ENCODE peak calls at places on chromosome 19, in five cellular contexts. X, A, L, K and J are unnamed samples.

GRCh38 chr19:29478578-29479565 is 46.9 kb upstream of the VSTM2B start:
- DNase-seq in K (no peak), X (no peak), A (no peak), L (no peak), J (no peak)

GRCh38 chr19:39154084-39154625 is 28.6 kb downstream of the PAK4 start:
- DNase-seq in A (no peak), K (no peak), L (no peak), X (no peak), J (no peak)

GRCh38 chr19:3867971-3868769 is 668 bp downstream of the ZFR2 start:
- DNase-seq in A (no peak), X (peak; percentile 62), K (no peak), L (no peak), J (no peak)

GRCh38 chr19:40686882-40687524 is 3.4 kb downstream of the NUMBL start:
- DNase-seq in X (peak; percentile 66), L (no peak), A (no peak), K (no peak), J (no peak)

GRCh38 chr19:709196-709964 is 645 bp downstream of the PALM start:
- DNase-seq in L (no peak), A (no peak), X (peak; percentile 62), K (no peak), J (no peak)

GRCh38 chr19:12230751-12231733 is 63.6 kb downstream of the ZNF44 start:
- DNase-seq in K (no peak), A (no peak), X (no peak), L (no peak), J (no peak)

GRCh38 chr19:43711751-43712355 is 4.0 kb upstream of the IRGC start:
- DNase-seq in L (no peak), A (no peak), X (no peak), K (no peak), J (no peak)

GRCh38 chr19:49893135-49893534 is 3.6 kb downstream of the IL4I1 start:
- DNase-seq in L (no peak), K (no peak), X (no peak), A (no peak), J (no peak)

GRCh38 chr19:7194566-7194965 is 99.6 kb downstream of the INSR start:
- DNase-seq in K (no peak), A (no peak), X (no peak), L (no peak), J (no peak)

GRCh38 chr19:47075179-47075811 is 26.9 kb upstream of the TMEM160 start:
- DNase-seq in X (peak; percentile 72), A (no peak), L (no peak), K (no peak), J (no peak)

GRCh38 chr19:40603719-40604646 is 2.8 kb downstream of the LTBP4 start:
- DNase-seq in K (peak; percentile 96), X (peak; percentile 100), L (peak; percentile 96), A (peak; percentile 88), J (peak; percentile 91)

GRCh38 chr19:11115895-11116446 is 26.7 kb downstream of the LDLR start:
- DNase-seq in A (no peak), L (no peak), K (no peak), X (peak; percentile 78), J (no peak)

GRCh38 chr19:12092065-12092867 is 27.7 kb downstream of the ZNF844 start:
- DNase-seq in A (peak; percentile 50), X (peak; percentile 98), K (no peak), L (peak; percentile 89), J (no peak)

GRCh38 chr19:31894451-31894850 is 451.0 kb upstream of the ZNF507 start:
- DNase-seq in A (no peak), X (no peak), L (no peak), K (no peak), J (no peak)

GRCh38 chr19:10782795-10783194 is 53.2 kb downstream of the TMED1 start:
- DNase-seq in L (no peak), A (no peak), K (no peak), X (no peak), J (no peak)

GRCh38 chr19:40242480-40242879 is 16.0 kb upstream of the CCNP start:
- DNase-seq in A (no peak), K (no peak), L (no peak), X (no peak), J (no peak)

GRCh38 chr19:4007836-4008539 is 452 bp downstream of the PIAS4 start:
- DNase-seq in A (no peak), K (no peak), L (no peak), X (peak; percentile 92), J (no peak)

GRCh38 chr19:9289231-9289884 is 20.3 kb downstream of the ZNF699 start:
- DNase-seq in K (no peak), A (no peak), L (no peak), X (no peak), J (no peak)

GRCh38 chr19:32566246-32566830 is 14.7 kb upstream of the PDCD5 start:
- DNase-seq in L (no peak), X (peak; percentile 76), A (no peak), K (no peak), J (no peak)

GRCh38 chr19:5448374-5448773 is 6.8 kb upstream of the ZNRF4 start:
- DNase-seq in A (no peak), L (no peak), X (no peak), K (no peak), J (no peak)

GRCh38 chr19:35040826-35041547 is 534 bp upstream of the HPN start:
- DNase-seq in A (no peak), K (no peak), X (no peak), L (no peak), J (no peak)

GRCh38 chr19:48877900-48878218 is 5.6 kb downstream of the PPP1R15A start:
- DNase-seq in K (no peak), A (no peak), X (no peak), L (no peak), J (no peak)

GRCh38 chr19:294819-295686 is 3.9 kb upstream of the PLPP2 start:
- DNase-seq in L (no peak), K (peak; percentile 31), X (peak; percentile 98), A (peak; percentile 32), J (no peak)

GRCh38 chr19:5817218-5817617 is 12.4 kb downstream of the NRTN start:
- DNase-seq in A (no peak), L (no peak), X (no peak), K (no peak), J (no peak)

GRCh38 chr19:48900477-48901452 is 653 bp downstream of the NUCB1 start:
- DNase-seq in A (no peak), K (no peak), L (peak; percentile 55), X (peak; percentile 96), J (no peak)

GRCh38 chr19:16660763-16661479 is at the start of gene TMEM38A:
- DNase-seq in A (peak; percentile 26), K (peak; percentile 24), X (peak; percentile 85), L (no peak), J (no peak)

GRCh38 chr19:1041835-1042685 is 2.2 kb downstream of the ABCA7 start:
- DNase-seq in L (no peak), K (no peak), X (no peak), A (no peak), J (no peak)

GRCh38 chr19:3557461-3558248 is at the start of gene MFSD12:
- DNase-seq in L (peak; percentile 92), K (peak; percentile 92), X (peak; percentile 100), A (peak; percentile 94), J (peak; percentile 48)

GRCh38 chr19:46015961-46016425 is 6.9 kb downstream of the PGLYRP1 start:
- DNase-seq in K (no peak), L (no peak), X (no peak), A (no peak), J (no peak)

GRCh38 chr19:4969772-4970531 is 1.0 kb downstream of the KDM4B start:
- DNase-seq in K (no peak), X (peak; percentile 65), A (no peak), L (peak; percentile 18), J (no peak)

GRCh38 chr19:15195381-15195964 is 5.3 kb downstream of the NOTCH3 start:
- DNase-seq in L (peak; percentile 35), X (peak; percentile 98), K (no peak), A (no peak), J (peak; percentile 81)

GRCh38 chr19:47542030-47542475 is 27.2 kb upstream of the NAPA start:
- DNase-seq in K (no peak), L (no peak), A (no peak), X (peak; percentile 84), J (no peak)

GRCh38 chr19:14507704-14508246 is 10.4 kb downstream of the DNAJB1 start:
- DNase-seq in X (peak; percentile 85), L (no peak), A (no peak), K (no peak), J (no peak)

GRCh38 chr19:19510432-19510831 is 4.9 kb downstream of the TSSK6 start:
- DNase-seq in K (no peak), A (no peak), L (no peak), X (peak; percentile 81), J (no peak)

GRCh38 chr19:339262-339887 is 5.2 kb downstream of the MIER2 start:
- DNase-seq in K (no peak), A (no peak), X (peak; percentile 31), L (peak; percentile 32), J (no peak)

GRCh38 chr19:53172892-53173291 is 14.0 kb upstream of the ZNF347 start:
- DNase-seq in L (no peak), A (no peak), K (no peak), X (no peak), J (no peak)

GRCh38 chr19:48445256-48445605 is 552 bp upstream of the GRWD1 start:
- DNase-seq in K (no peak), X (peak; percentile 100), A (no peak), L (peak; percentile 93), J (peak; percentile 57)

GRCh38 chr19:30255783-30256509 is 116.2 kb upstream of the ZNF536 start:
- DNase-seq in A (no peak), L (no peak), K (no peak), X (no peak), J (no peak)

GRCh38 chr19:33388817-33389573 is 15.5 kb downstream of the CEBPG start:
- DNase-seq in L (no peak), A (no peak), X (peak; percentile 89), K (no peak), J (no peak)